ENCODE peak calls at places on chromosomes 6 and 20, in nine cellular contexts. One of them, this sample, is unnamed. For H3K4me1, the result is how much of the 10 kb centered on the place peaks cover.

GRCh38 chr6:137823826-137824501 is 43.1 kb upstream of the TNFAIP3 start:
- DNase-seq in IMR-90: peak
- DNase-seq in lung: no peak
- DNase-seq in foreskin keratinocyte: peak
- DNase-seq in uterus: no peak
- DNase-seq in left ventricle myocardium inferior: peak
- DNase-seq in fibroblast of lung: peak
- DNase-seq in psoas muscle: no peak
- DNase-seq in DND-41: peak
- DNase-seq in this sample: peak

GRCh38 chr6:119343167-119343566 is 6.4 kb downstream of the MAN1A1 start:
- DNase-seq in foreskin keratinocyte: no peak
- DNase-seq in IMR-90: no peak
- DNase-seq in psoas muscle: no peak
- DNase-seq in lung: no peak
- DNase-seq in left ventricle myocardium inferior: no peak
- DNase-seq in fibroblast of lung: no peak
- DNase-seq in DND-41: no peak
- DNase-seq in uterus: no peak
- DNase-seq in this sample: no peak

GRCh38 chr6:11439908-11440307 is 97.6 kb upstream of the TMEM170B start:
- DNase-seq in lung: no peak
- DNase-seq in uterus: no peak
- DNase-seq in foreskin keratinocyte: no peak
- DNase-seq in fibroblast of lung: no peak
- DNase-seq in left ventricle myocardium inferior: no peak
- DNase-seq in IMR-90: no peak
- DNase-seq in DND-41: no peak
- DNase-seq in psoas muscle: no peak
- DNase-seq in this sample: no peak

GRCh38 chr6:139282684-139283083 is 9.1 kb downstream of the TXLNB start:
- DNase-seq in uterus: no peak
- DNase-seq in IMR-90: peak
- DNase-seq in left ventricle myocardium inferior: no peak
- DNase-seq in fibroblast of lung: no peak
- DNase-seq in foreskin keratinocyte: no peak
- DNase-seq in lung: no peak
- DNase-seq in psoas muscle: no peak
- DNase-seq in DND-41: no peak
- DNase-seq in this sample: no peak

GRCh38 chr20:5668529-5668868 is 81.7 kb upstream of the SHLD1 start:
- DNase-seq in psoas muscle: no peak
- DNase-seq in IMR-90: no peak
- DNase-seq in left ventricle myocardium inferior: no peak
- DNase-seq in lung: no peak
- DNase-seq in fibroblast of lung: no peak
- DNase-seq in uterus: no peak
- DNase-seq in foreskin keratinocyte: peak
- DNase-seq in DND-41: no peak
- DNase-seq in this sample: no peak

GRCh38 chr6:11298651-11299420 is 66.4 kb upstream of the NEDD9 start:
- DNase-seq in uterus: no peak
- DNase-seq in left ventricle myocardium inferior: no peak
- DNase-seq in DND-41: no peak
- DNase-seq in foreskin keratinocyte: no peak
- DNase-seq in IMR-90: no peak
- DNase-seq in psoas muscle: no peak
- DNase-seq in lung: no peak
- DNase-seq in fibroblast of lung: no peak
- DNase-seq in this sample: no peak

GRCh38 chr20:56865055-56865454 is 235.9 kb downstream of the TFAP2C start:
- DNase-seq in IMR-90: no peak
- DNase-seq in uterus: no peak
- DNase-seq in lung: no peak
- DNase-seq in DND-41: no peak
- DNase-seq in left ventricle myocardium inferior: no peak
- DNase-seq in fibroblast of lung: no peak
- DNase-seq in psoas muscle: no peak
- DNase-seq in foreskin keratinocyte: peak
- DNase-seq in this sample: no peak

GRCh38 chr20:58870293-58871014 is 17.9 kb downstream of the GNAS start:
- DNase-seq in left ventricle myocardium inferior: peak
- DNase-seq in foreskin keratinocyte: no peak
- DNase-seq in uterus: peak
- DNase-seq in lung: peak
- DNase-seq in IMR-90: peak
- DNase-seq in fibroblast of lung: peak
- DNase-seq in DND-41: peak
- DNase-seq in psoas muscle: peak
- DNase-seq in this sample: peak

GRCh38 chr20:401682-402495 is 6.2 kb upstream of the RBCK1 start:
- DNase-seq in lung: no peak
- DNase-seq in left ventricle myocardium inferior: no peak
- DNase-seq in psoas muscle: no peak
- DNase-seq in foreskin keratinocyte: peak
- DNase-seq in IMR-90: peak
- DNase-seq in fibroblast of lung: peak
- DNase-seq in DND-41: peak
- DNase-seq in uterus: no peak
- DNase-seq in this sample: no peak

GRCh38 chr6:125586605-125587004 is 162.8 kb upstream of the HEY2 start:
- DNase-seq in left ventricle myocardium inferior: no peak
- DNase-seq in IMR-90: no peak
- DNase-seq in fibroblast of lung: no peak
- DNase-seq in foreskin keratinocyte: no peak
- DNase-seq in psoas muscle: no peak
- DNase-seq in DND-41: no peak
- DNase-seq in lung: no peak
- DNase-seq in uterus: no peak
- DNase-seq in this sample: no peak

GRCh38 chr20:4110885-4111284 is 95.5 kb upstream of the RNF24 start:
- DNase-seq in lung: no peak
- DNase-seq in IMR-90: no peak
- DNase-seq in fibroblast of lung: no peak
- DNase-seq in left ventricle myocardium inferior: no peak
- DNase-seq in foreskin keratinocyte: no peak
- DNase-seq in uterus: no peak
- DNase-seq in DND-41: no peak
- DNase-seq in psoas muscle: no peak
- DNase-seq in this sample: no peak
- H3K4me1 ChIP-seq in lung: under half
- H3K4me1 ChIP-seq in IMR-90: under half
- H3K4me1 ChIP-seq in fibroblast of lung: under half
- H3K4me1 ChIP-seq in left ventricle myocardium inferior: under half
- H3K4me1 ChIP-seq in foreskin keratinocyte: under half
- H3K4me1 ChIP-seq in uterus: under half
- H3K4me1 ChIP-seq in DND-41: half or more
- H3K4me1 ChIP-seq in psoas muscle: under half
- H3K4me1 ChIP-seq in this sample: under half

DNA sequence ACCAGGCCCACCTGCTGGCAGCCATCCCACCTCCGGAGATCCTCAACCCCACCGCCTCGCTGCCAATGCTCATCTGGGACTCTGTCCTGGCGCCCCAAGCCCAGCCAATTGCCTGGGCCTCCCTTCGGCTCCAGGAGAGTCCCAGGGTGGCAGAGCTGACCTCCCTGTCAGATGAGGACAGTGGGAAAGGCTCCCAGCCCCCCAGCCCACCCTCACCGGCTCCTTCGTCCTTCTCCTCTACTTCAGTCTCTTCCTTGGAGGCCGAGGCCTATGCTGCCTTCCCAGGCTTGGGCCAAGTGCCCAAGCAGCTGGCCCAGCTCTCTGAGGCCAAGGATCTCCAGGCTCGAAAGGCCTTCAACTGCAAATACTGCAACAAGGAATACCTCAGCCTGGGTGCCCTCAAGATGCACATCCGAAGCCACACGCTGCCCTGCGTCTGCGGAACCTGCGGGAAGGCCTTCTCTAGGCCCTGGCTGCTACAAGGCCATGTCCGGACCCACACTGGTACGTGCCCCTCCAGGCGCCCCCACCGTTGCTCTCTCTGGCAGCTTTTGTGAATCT is 1.1 kb downstream of the SNAI1 start:
- DNase-seq in DND-41: no peak
- DNase-seq in uterus: peak
- DNase-seq in foreskin keratinocyte: no peak
- DNase-seq in left ventricle myocardium inferior: peak
- DNase-seq in psoas muscle: no peak
- DNase-seq in IMR-90: peak
- DNase-seq in lung: no peak
- DNase-seq in fibroblast of lung: peak
- DNase-seq in this sample: no peak
- H3K4me1 ChIP-seq in DND-41: under half
- H3K4me1 ChIP-seq in uterus: under half
- H3K4me1 ChIP-seq in foreskin keratinocyte: under half
- H3K4me1 ChIP-seq in left ventricle myocardium inferior: half or more
- H3K4me1 ChIP-seq in psoas muscle: under half
- H3K4me1 ChIP-seq in IMR-90: under half
- H3K4me1 ChIP-seq in lung: under half
- H3K4me1 ChIP-seq in fibroblast of lung: under half
- H3K4me1 ChIP-seq in this sample: under half

GRCh38 chr20:4136967-4137334 is 121.6 kb upstream of the RNF24 start:
- DNase-seq in fibroblast of lung: no peak
- DNase-seq in lung: no peak
- DNase-seq in left ventricle myocardium inferior: no peak
- DNase-seq in IMR-90: no peak
- DNase-seq in foreskin keratinocyte: no peak
- DNase-seq in uterus: no peak
- DNase-seq in DND-41: no peak
- DNase-seq in psoas muscle: no peak
- DNase-seq in this sample: no peak

GRCh38 chr20:4135385-4136077 is 120.2 kb upstream of the RNF24 start:
- DNase-seq in psoas muscle: no peak
- DNase-seq in uterus: peak
- DNase-seq in IMR-90: peak
- DNase-seq in lung: peak
- DNase-seq in DND-41: no peak
- DNase-seq in fibroblast of lung: peak
- DNase-seq in foreskin keratinocyte: peak
- DNase-seq in left ventricle myocardium inferior: no peak
- DNase-seq in this sample: no peak

GRCh38 chr20:4134861-4135379 is 119.6 kb upstream of the RNF24 start:
- DNase-seq in DND-41: no peak
- DNase-seq in foreskin keratinocyte: no peak
- DNase-seq in uterus: no peak
- DNase-seq in fibroblast of lung: no peak
- DNase-seq in IMR-90: no peak
- DNase-seq in left ventricle myocardium inferior: no peak
- DNase-seq in psoas muscle: no peak
- DNase-seq in lung: no peak
- DNase-seq in this sample: no peak

GRCh38 chr20:4138056-4138455 is 122.7 kb upstream of the RNF24 start:
- DNase-seq in left ventricle myocardium inferior: no peak
- DNase-seq in lung: no peak
- DNase-seq in DND-41: no peak
- DNase-seq in psoas muscle: no peak
- DNase-seq in IMR-90: no peak
- DNase-seq in fibroblast of lung: no peak
- DNase-seq in uterus: no peak
- DNase-seq in foreskin keratinocyte: no peak
- DNase-seq in this sample: no peak

DNA sequence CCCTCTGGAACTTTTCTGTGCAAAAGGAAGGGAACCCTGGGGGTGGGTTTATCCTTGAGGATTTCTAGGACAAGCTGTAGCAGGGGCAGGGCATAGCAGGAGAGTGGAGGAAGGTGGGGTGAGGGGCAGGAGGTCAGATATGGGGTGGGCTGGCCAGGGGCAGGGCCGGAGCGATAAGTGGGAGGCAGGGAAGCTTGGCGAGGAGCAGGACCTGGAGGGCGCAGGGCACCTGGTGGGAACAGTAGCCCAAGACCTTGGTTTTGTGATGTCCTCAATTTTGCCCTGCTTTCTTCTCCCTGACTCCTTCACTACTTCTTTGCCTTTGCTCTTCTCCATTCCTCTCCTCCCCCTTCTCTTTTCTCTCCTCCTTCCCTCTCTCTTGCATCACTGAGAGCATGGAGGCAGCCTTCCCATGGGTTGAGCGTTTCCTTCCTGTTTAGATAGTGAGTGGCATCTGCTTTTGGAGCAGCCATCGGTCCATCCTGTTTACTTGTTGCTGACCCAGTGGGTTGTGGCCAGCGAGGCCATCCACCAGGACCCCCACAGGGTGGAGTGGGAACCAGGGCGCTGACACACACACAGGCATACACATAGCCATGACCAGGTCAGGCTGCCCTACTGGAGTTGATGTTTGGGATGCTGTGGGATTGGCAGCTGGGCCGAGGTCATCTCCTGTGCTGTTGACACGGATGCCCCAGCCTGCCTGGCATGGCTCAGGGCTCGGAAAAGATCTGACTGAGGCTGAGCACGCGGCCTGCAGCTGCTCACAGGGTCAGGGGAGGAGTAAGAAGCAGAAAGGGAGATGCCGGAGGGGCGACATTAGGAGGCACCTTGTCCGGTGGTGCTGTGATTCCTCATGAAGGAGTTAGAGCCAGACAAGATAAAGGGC is 121.0 kb upstream of the RNF24 start:
- DNase-seq in foreskin keratinocyte: no peak
- DNase-seq in uterus: no peak
- DNase-seq in psoas muscle: no peak
- DNase-seq in lung: no peak
- DNase-seq in fibroblast of lung: no peak
- DNase-seq in IMR-90: peak
- DNase-seq in DND-41: no peak
- DNase-seq in left ventricle myocardium inferior: no peak
- DNase-seq in this sample: no peak
- H3K4me1 ChIP-seq in foreskin keratinocyte: under half
- H3K4me1 ChIP-seq in uterus: under half
- H3K4me1 ChIP-seq in psoas muscle: under half
- H3K4me1 ChIP-seq in lung: under half
- H3K4me1 ChIP-seq in fibroblast of lung: under half
- H3K4me1 ChIP-seq in IMR-90: under half
- H3K4me1 ChIP-seq in DND-41: under half
- H3K4me1 ChIP-seq in left ventricle myocardium inferior: under half
- H3K4me1 ChIP-seq in this sample: under half

GRCh38 chr20:34527016-34527415 is 10.8 kb downstream of the DYNLRB1 start:
- DNase-seq in fibroblast of lung: no peak
- DNase-seq in foreskin keratinocyte: no peak
- DNase-seq in psoas muscle: no peak
- DNase-seq in uterus: no peak
- DNase-seq in IMR-90: no peak
- DNase-seq in left ventricle myocardium inferior: no peak
- DNase-seq in lung: no peak
- DNase-seq in DND-41: no peak
- DNase-seq in this sample: no peak

GRCh38 chr20:34524426-34524825 is 8.2 kb downstream of the DYNLRB1 start:
- DNase-seq in IMR-90: no peak
- DNase-seq in left ventricle myocardium inferior: no peak
- DNase-seq in fibroblast of lung: no peak
- DNase-seq in DND-41: no peak
- DNase-seq in psoas muscle: no peak
- DNase-seq in lung: no peak
- DNase-seq in uterus: no peak
- DNase-seq in foreskin keratinocyte: no peak
- DNase-seq in this sample: no peak

GRCh38 chr20:34525342-34525708 is 9.1 kb downstream of the DYNLRB1 start:
- DNase-seq in foreskin keratinocyte: no peak
- DNase-seq in fibroblast of lung: no peak
- DNase-seq in lung: no peak
- DNase-seq in left ventricle myocardium inferior: no peak
- DNase-seq in DND-41: no peak
- DNase-seq in uterus: no peak
- DNase-seq in IMR-90: no peak
- DNase-seq in psoas muscle: no peak
- DNase-seq in this sample: no peak

GRCh38 chr20:34525709-34526416 is 9.6 kb downstream of the DYNLRB1 start:
- DNase-seq in fibroblast of lung: peak
- DNase-seq in lung: peak
- DNase-seq in IMR-90: peak
- DNase-seq in left ventricle myocardium inferior: peak
- DNase-seq in DND-41: no peak
- DNase-seq in psoas muscle: peak
- DNase-seq in uterus: peak
- DNase-seq in foreskin keratinocyte: peak
- DNase-seq in this sample: no peak

GRCh38 chr20:34526466-34526865 is 10.2 kb downstream of the DYNLRB1 start:
- DNase-seq in uterus: no peak
- DNase-seq in foreskin keratinocyte: no peak
- DNase-seq in psoas muscle: no peak
- DNase-seq in fibroblast of lung: peak
- DNase-seq in lung: no peak
- DNase-seq in left ventricle myocardium inferior: no peak
- DNase-seq in IMR-90: peak
- DNase-seq in DND-41: no peak
- DNase-seq in this sample: no peak
- H3K4me1 ChIP-seq in uterus: under half
- H3K4me1 ChIP-seq in foreskin keratinocyte: under half
- H3K4me1 ChIP-seq in psoas muscle: under half
- H3K4me1 ChIP-seq in fibroblast of lung: under half
- H3K4me1 ChIP-seq in lung: under half
- H3K4me1 ChIP-seq in left ventricle myocardium inferior: half or more
- H3K4me1 ChIP-seq in IMR-90: under half
- H3K4me1 ChIP-seq in DND-41: under half
- H3K4me1 ChIP-seq in this sample: under half

This sample was measured in CD8-positive, alpha-beta memory T cell.